ENCODE peak calls at places on chromosomes 11 and 22, in six cellular contexts. One of them, this sample, is unnamed.

GRCh38 chr11:57567210-57567511 is 311 bp downstream of the UBE2L6 start:
- DNase-seq in thyroid gland: no peak
- DNase-seq in HCT116: no peak
- DNase-seq in adrenal gland: no peak
- DNase-seq in GM12891: no peak
- DNase-seq in prostate gland: no peak
- DNase-seq in this sample: no peak

GRCh38 chr11:68506908-68507307 is 46.4 kb downstream of the PPP6R3 start:
- DNase-seq in thyroid gland: no peak
- DNase-seq in HCT116: no peak
- DNase-seq in adrenal gland: no peak
- DNase-seq in GM12891: no peak
- DNase-seq in prostate gland: no peak
- DNase-seq in this sample: no peak

GRCh38 chr22:48829908-48830307 is 997.8 kb downstream of the BRD1 start:
- DNase-seq in thyroid gland: no peak
- DNase-seq in HCT116: no peak
- DNase-seq in adrenal gland: no peak
- DNase-seq in GM12891: no peak
- DNase-seq in prostate gland: no peak
- DNase-seq in this sample: no peak

GRCh38 chr11:1152316-1153104 is 5.2 kb upstream of the MUC5AC start:
- DNase-seq in thyroid gland: no peak
- DNase-seq in HCT116: no peak
- DNase-seq in adrenal gland: no peak
- DNase-seq in GM12891: no peak
- DNase-seq in prostate gland: no peak
- DNase-seq in this sample: peak; percentile 69

GRCh38 chr22:46129390-46130041 is 20.8 kb upstream of the PPARA start:
- DNase-seq in thyroid gland: no peak
- DNase-seq in HCT116: no peak
- DNase-seq in adrenal gland: peak; percentile 64
- DNase-seq in GM12891: peak; percentile 70
- DNase-seq in prostate gland: no peak
- DNase-seq in this sample: no peak

GRCh38 chr11:74311352-74311926 is at the start of gene P4HA3:
- DNase-seq in thyroid gland: peak; percentile 72
- DNase-seq in HCT116: peak; percentile 18
- DNase-seq in adrenal gland: peak; percentile 79
- DNase-seq in GM12891: peak; percentile 56
- DNase-seq in prostate gland: peak; percentile 44
- DNase-seq in this sample: no peak

GRCh38 chr11:102451693-102452460 is 688 bp downstream of the TMEM123 start:
- DNase-seq in thyroid gland: peak; percentile 64
- DNase-seq in HCT116: no peak
- DNase-seq in adrenal gland: peak; percentile 72
- DNase-seq in GM12891: peak; percentile 50
- DNase-seq in prostate gland: peak; percentile 69
- DNase-seq in this sample: peak; percentile 25

GRCh38 chr22:37383342-37383741 is 43.9 kb downstream of the ELFN2 start:
- DNase-seq in thyroid gland: no peak
- DNase-seq in HCT116: no peak
- DNase-seq in adrenal gland: no peak
- DNase-seq in GM12891: no peak
- DNase-seq in prostate gland: no peak
- DNase-seq in this sample: no peak

GRCh38 chr11:105960252-105961245 is 61.5 kb downstream of the MSANTD4 start:
- DNase-seq in thyroid gland: no peak
- DNase-seq in HCT116: no peak
- DNase-seq in adrenal gland: no peak
- DNase-seq in GM12891: no peak
- DNase-seq in prostate gland: no peak
- DNase-seq in this sample: no peak

GRCh38 chr22:30829901-30830550 is 135.4 kb downstream of the OSBP2 start:
- DNase-seq in thyroid gland: no peak
- DNase-seq in HCT116: peak; percentile 90
- DNase-seq in adrenal gland: no peak
- DNase-seq in GM12891: no peak
- DNase-seq in prostate gland: no peak
- DNase-seq in this sample: peak; percentile 80

GRCh38 chr11:12717851-12718291 is 43.6 kb downstream of the TEAD1 start:
- DNase-seq in thyroid gland: no peak
- DNase-seq in HCT116: no peak
- DNase-seq in adrenal gland: no peak
- DNase-seq in GM12891: no peak
- DNase-seq in prostate gland: no peak
- DNase-seq in this sample: no peak

GRCh38 chr11:123241874-123242538 is 47.0 kb upstream of the CLMP start:
- DNase-seq in thyroid gland: no peak
- DNase-seq in HCT116: no peak
- DNase-seq in adrenal gland: no peak
- DNase-seq in GM12891: no peak
- DNase-seq in prostate gland: no peak
- DNase-seq in this sample: no peak

GRCh38 chr22:39097098-39098020 is at the start of gene APOBEC3H:
- DNase-seq in thyroid gland: peak; percentile 21
- DNase-seq in HCT116: peak; percentile 16
- DNase-seq in adrenal gland: no peak
- DNase-seq in GM12891: no peak
- DNase-seq in prostate gland: peak; percentile 21
- DNase-seq in this sample: no peak
- TF ChIP-seq POLR2A in thyroid gland: no peak
- TF ChIP-seq POLR2A in HCT116: no peak
- TF ChIP-seq POLR2A in adrenal gland: no peak
- TF ChIP-seq POLR2A in GM12891: peak; percentile 42
- TF ChIP-seq POLR2A in prostate gland: no peak
- TF ChIP-seq POLR2A in this sample: no peak

DNA sequence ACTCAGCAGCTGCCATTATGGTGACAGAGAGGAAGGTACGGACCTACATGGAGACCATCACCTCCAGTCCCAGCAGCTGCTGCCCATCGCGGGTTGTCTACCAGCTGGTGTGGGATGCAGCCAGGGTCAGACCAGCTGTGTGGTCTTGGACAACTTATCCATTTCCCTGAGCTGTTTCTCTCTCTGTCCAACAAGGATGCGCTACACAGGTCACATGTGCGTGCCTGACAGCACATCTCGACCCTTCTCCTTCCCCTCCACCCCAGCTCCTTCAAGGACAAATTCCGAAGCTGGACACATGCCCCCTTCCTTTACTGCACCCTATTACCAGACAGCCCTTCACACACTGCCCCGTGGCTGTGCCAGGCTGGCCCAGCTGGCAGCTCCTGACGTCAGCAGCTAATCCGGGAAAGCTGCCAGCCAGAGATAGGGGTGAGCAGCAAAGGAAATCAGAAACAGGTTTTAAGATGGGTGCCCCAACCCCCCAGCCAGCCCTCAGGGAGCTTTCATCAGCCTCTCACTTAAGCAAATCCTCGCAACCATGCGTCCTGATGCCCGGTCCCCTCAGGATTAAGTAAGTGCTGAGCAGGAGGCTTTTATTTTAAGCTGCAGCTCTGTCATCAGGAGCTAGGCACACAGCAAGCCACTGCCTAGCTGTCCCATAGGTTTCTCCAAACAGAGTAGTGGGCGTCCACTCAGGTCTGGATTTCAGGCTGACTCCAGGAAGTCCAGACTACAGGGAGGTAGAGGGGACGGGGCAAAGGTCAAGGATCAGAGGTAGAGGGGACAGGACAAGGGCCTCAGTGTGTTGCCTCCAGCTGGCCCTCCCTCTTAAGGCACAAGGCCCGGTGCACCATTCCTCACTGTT is 20.3 kb downstream of the TEF start:
- DNase-seq in thyroid gland: peak; percentile 97
- DNase-seq in HCT116: no peak
- DNase-seq in adrenal gland: peak; percentile 91
- DNase-seq in GM12891: no peak
- DNase-seq in prostate gland: peak; percentile 69
- DNase-seq in this sample: peak; percentile 69
- TF ChIP-seq POLR2A in thyroid gland: peak; percentile 51
- TF ChIP-seq POLR2A in HCT116: no peak
- TF ChIP-seq POLR2A in adrenal gland: no peak
- TF ChIP-seq POLR2A in GM12891: no peak
- TF ChIP-seq POLR2A in prostate gland: no peak
- TF ChIP-seq POLR2A in this sample: no peak

GRCh38 chr22:18056161-18056666 is 21.6 kb upstream of the PEX26 start:
- DNase-seq in thyroid gland: no peak
- DNase-seq in HCT116: no peak
- DNase-seq in adrenal gland: peak; percentile 68
- DNase-seq in GM12891: no peak
- DNase-seq in prostate gland: no peak
- DNase-seq in this sample: peak; percentile 53
- TF ChIP-seq POLR2A in thyroid gland: no peak
- TF ChIP-seq POLR2A in HCT116: no peak
- TF ChIP-seq POLR2A in adrenal gland: peak; percentile 61
- TF ChIP-seq POLR2A in GM12891: no peak
- TF ChIP-seq POLR2A in prostate gland: no peak
- TF ChIP-seq POLR2A in this sample: no peak

GRCh38 chr11:32895471-32895870 is 2.9 kb downstream of the QSER1 start:
- DNase-seq in thyroid gland: no peak
- DNase-seq in HCT116: no peak
- DNase-seq in adrenal gland: no peak
- DNase-seq in GM12891: no peak
- DNase-seq in prostate gland: no peak
- DNase-seq in this sample: no peak

GRCh38 chr11:32893947-32894827 is 1.6 kb downstream of the QSER1 start:
- DNase-seq in thyroid gland: peak; percentile 26
- DNase-seq in HCT116: peak; percentile 88
- DNase-seq in adrenal gland: peak; percentile 18
- DNase-seq in GM12891: no peak
- DNase-seq in prostate gland: peak; percentile 24
- DNase-seq in this sample: peak; percentile 76

GRCh38 chr11:32892355-32893090 is at the start of gene QSER1:
- DNase-seq in thyroid gland: peak; percentile 69
- DNase-seq in HCT116: no peak
- DNase-seq in adrenal gland: peak; percentile 71
- DNase-seq in GM12891: peak; percentile 77
- DNase-seq in prostate gland: peak; percentile 49
- DNase-seq in this sample: peak; percentile 61

GRCh38 chr11:32891657-32892354 is 805 bp upstream of the QSER1 start:
- DNase-seq in thyroid gland: no peak
- DNase-seq in HCT116: no peak
- DNase-seq in adrenal gland: no peak
- DNase-seq in GM12891: no peak
- DNase-seq in prostate gland: no peak
- DNase-seq in this sample: no peak

DNA sequence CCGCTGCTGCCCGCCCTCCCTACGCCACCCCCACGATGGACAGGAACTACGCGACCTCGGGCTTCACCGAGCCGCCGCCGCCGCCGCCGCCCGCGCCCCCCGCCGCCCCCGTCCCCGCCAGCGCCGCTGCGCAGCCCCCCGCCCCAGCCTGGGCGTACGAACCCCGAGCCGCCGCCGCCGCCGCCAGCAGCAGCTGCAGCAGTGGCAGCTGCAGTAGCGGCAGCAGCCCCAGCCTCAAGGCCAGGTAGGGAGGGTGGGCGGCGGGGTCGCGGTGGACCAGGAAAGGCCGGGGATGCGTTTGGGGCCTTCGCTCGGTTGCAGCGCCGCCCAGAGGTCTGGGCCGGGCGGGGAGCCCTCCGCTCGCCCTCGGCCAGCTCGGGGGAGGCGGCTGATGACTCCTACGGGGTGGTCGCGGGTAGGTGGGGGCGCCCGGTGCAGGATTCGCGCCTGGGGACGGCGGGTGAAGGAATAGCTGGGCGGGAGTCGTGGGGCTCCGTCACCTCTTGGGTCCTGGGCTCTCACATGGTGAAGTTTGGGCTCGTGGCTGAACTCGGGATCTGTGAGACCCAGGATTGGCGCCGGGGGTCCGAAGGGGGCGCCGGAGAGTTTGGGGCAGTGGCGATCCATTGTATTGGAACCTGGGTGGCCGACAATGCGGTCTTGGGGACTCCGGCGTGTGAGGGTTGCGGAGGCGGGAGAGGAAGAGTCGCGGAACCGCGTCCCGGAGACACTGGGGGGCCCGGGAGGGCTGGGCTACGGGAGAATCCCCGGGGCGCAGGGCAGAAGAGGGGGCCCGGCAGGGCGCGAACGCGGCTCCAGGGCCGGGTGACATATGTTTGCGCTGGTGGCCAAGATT is 708 bp downstream of the QSER1 start:
- DNase-seq in thyroid gland: peak; percentile 78
- DNase-seq in HCT116: no peak
- DNase-seq in adrenal gland: peak; percentile 46
- DNase-seq in GM12891: peak; percentile 52
- DNase-seq in prostate gland: peak; percentile 46
- DNase-seq in this sample: peak; percentile 23
- TF ChIP-seq POLR2A in thyroid gland: no peak
- TF ChIP-seq POLR2A in HCT116: no peak
- TF ChIP-seq POLR2A in adrenal gland: no peak
- TF ChIP-seq POLR2A in GM12891: no peak
- TF ChIP-seq POLR2A in prostate gland: no peak
- TF ChIP-seq POLR2A in this sample: no peak

DNA sequence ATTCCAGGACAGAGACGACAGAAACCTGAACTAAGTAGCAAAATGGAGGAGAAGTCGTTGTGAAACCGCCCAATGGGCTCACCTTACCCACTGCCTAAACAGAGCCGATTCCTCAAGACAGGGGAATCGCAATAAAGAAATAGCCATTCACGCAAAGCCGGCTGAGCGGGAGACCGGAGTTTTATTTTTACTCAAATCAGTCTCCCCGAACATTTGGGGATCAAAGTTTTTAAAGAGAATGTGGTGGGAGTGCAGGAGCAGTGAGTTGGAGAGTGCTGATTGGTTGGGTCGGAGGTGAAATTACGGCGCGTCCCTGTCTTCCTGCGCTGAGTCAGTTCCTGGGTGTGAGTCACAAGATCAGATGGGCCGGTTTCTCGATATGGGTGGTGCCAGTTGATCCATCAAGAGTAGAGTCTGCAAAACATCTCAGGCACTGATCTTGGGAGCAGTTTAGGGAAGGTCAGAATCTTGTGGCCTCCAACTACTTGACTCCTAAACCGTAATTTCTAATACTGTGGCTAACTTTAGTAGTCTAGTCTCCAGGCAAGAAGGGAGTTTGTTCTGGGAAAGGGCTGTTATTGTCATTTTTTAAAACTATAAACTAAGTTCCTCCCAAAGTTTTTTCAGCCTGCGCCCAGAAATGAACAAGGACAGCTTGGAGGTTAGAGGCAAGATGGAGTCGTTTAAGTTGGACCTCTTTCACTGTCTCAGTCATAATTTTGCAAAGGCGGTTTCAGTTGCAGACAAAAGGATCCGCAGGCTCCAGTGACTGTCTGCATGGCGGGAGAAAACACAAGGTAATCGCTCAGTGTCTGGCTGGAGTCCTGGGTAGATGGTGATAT is 34.1 kb downstream of the OR4D9 start:
- DNase-seq in thyroid gland: no peak
- DNase-seq in HCT116: peak; percentile 91
- DNase-seq in adrenal gland: no peak
- DNase-seq in GM12891: no peak
- DNase-seq in prostate gland: no peak
- DNase-seq in this sample: no peak
- TF ChIP-seq POLR2A in thyroid gland: no peak
- TF ChIP-seq POLR2A in HCT116: peak; percentile 67
- TF ChIP-seq POLR2A in adrenal gland: no peak
- TF ChIP-seq POLR2A in GM12891: no peak
- TF ChIP-seq POLR2A in prostate gland: no peak
- TF ChIP-seq POLR2A in this sample: no peak

GRCh38 chr11:126113515-126113957 is 50.9 kb upstream of the CDON start:
- DNase-seq in thyroid gland: peak; percentile 98
- DNase-seq in HCT116: peak; percentile 44
- DNase-seq in adrenal gland: peak; percentile 84
- DNase-seq in GM12891: no peak
- DNase-seq in prostate gland: peak; percentile 93
- DNase-seq in this sample: peak; percentile 80
- TF ChIP-seq POLR2A in thyroid gland: peak; percentile 90
- TF ChIP-seq POLR2A in HCT116: no peak
- TF ChIP-seq POLR2A in adrenal gland: peak; percentile 69
- TF ChIP-seq POLR2A in GM12891: no peak
- TF ChIP-seq POLR2A in prostate gland: peak; percentile 36
- TF ChIP-seq POLR2A in this sample: no peak